ENCODE peak calls at places on chromosomes 7 and 10, in ten cellular contexts. U is Daoy, I is smooth muscle cell of the brain vasculature, Y is adipocyte, O is cardiac muscle cell, A is Peyer's patch, S is AG08396, C is GM23248, N is hippocampal formation, Z is HEK293T. V is an unnamed sample.

GRCh38 chr10:82358486-82359097 is 483.6 kb downstream of the NRG3 start:
- DNase-seq in U (no peak), O (peak; percentile 79), Z (no peak), N (no peak), A (no peak), Y (no peak), I (no peak), S (peak; percentile 60), C (peak; percentile 79), V (no peak)

GRCh38 chr7:157849341-157849596 is 512.5 kb downstream of the DNAJB6 start:
- DNase-seq in Z (no peak), Y (no peak), I (no peak), C (no peak), U (no peak), A (no peak), O (no peak), S (no peak), N (no peak), V (no peak)

GRCh38 chr10:69425513-69426298 is 9.0 kb upstream of the TACR2 start:
- DNase-seq in C (no peak), Y (no peak), U (no peak), A (peak; percentile 45), Z (no peak), O (no peak), S (no peak), N (no peak), I (no peak), V (no peak)

GRCh38 chr7:69219381-69219780 is 378.9 kb upstream of the AUTS2 start:
- DNase-seq in O (peak; percentile 8), Y (no peak), S (no peak), C (no peak), I (no peak), Z (no peak), N (no peak), A (no peak), U (no peak), V (no peak)

GRCh38 chr10:3987142-3987974 is 202.3 kb upstream of the KLF6 start:
- DNase-seq in N (no peak), A (no peak), O (no peak), Y (no peak), I (no peak), S (peak; percentile 36), Z (no peak), C (peak; percentile 55), U (no peak), V (no peak)

GRCh38 chr7:122887198-122887597 is 938 bp upstream of the CADPS2 start:
- DNase-seq in Z (peak; percentile 54), Y (peak; percentile 91), O (peak; percentile 70), S (peak; percentile 65), A (no peak), U (peak; percentile 88), C (peak; percentile 82), I (peak; percentile 7), N (peak; percentile 14), V (peak; percentile 54)

GRCh38 chr10:110774069-110775021 is 97.4 kb upstream of the PDCD4 start:
- DNase-seq in A (no peak), I (no peak), S (peak; percentile 72), U (peak; percentile 78), N (no peak), Y (peak; percentile 26), Z (no peak), C (peak; percentile 92), O (peak; percentile 55), V (peak; percentile 52)

GRCh38 chr7:78367280-78367773 is 568.8 kb downstream of the PHTF2 start:
- DNase-seq in I (no peak), O (no peak), Y (no peak), U (no peak), S (no peak), N (no peak), C (no peak), Z (no peak), A (no peak), V (no peak)

GRCh38 chr10:13759167-13759566 is 172.4 kb downstream of the PRPF18 start:
- DNase-seq in O (no peak), Z (no peak), A (no peak), C (no peak), U (no peak), Y (no peak), S (no peak), I (no peak), N (no peak), V (no peak)

GRCh38 chr7:2614646-2615330 is 17.0 kb upstream of the TTYH3 start:
- DNase-seq in Y (peak; percentile 41), I (no peak), U (no peak), Z (no peak), S (no peak), N (no peak), C (peak; percentile 30), O (no peak), A (no peak), V (no peak)

GRCh38 chr10:117745301-117745700 is 202.8 kb downstream of the EMX2 start:
- DNase-seq in S (no peak), A (no peak), N (no peak), Z (no peak), Y (no peak), I (no peak), U (no peak), O (no peak), C (no peak), V (no peak)

GRCh38 chr7:100584046-100584676 is 1.8 kb downstream of the LRCH4 start:
- DNase-seq in S (no peak), I (no peak), N (no peak), C (no peak), Z (no peak), Y (peak; percentile 38), O (peak; percentile 63), A (no peak), U (no peak), V (no peak)

GRCh38 chr7:3218561-3219225 is 82.4 kb upstream of the SDK1 start:
- DNase-seq in N (no peak), Z (no peak), O (no peak), U (no peak), I (no peak), Y (no peak), A (no peak), C (no peak), S (no peak), V (no peak)

GRCh38 chr10:43039629-43040481 is 37.0 kb upstream of the RET start:
- DNase-seq in S (no peak), C (peak; percentile 12), A (no peak), Y (no peak), O (peak; percentile 18), Z (no peak), I (no peak), U (peak; percentile 37), N (no peak), V (no peak)

GRCh38 chr10:12349628-12350166 is 350 bp downstream of the CAMK1D start:
- DNase-seq in U (no peak), N (no peak), S (no peak), A (peak; percentile 25), O (no peak), Y (no peak), Z (no peak), I (no peak), C (no peak), V (no peak)

GRCh38 chr10:123621910-123622309 is 44.2 kb upstream of the GPR26 start:
- DNase-seq in S (no peak), O (no peak), I (no peak), Y (peak; percentile 56), Z (no peak), A (no peak), U (no peak), C (peak; percentile 42), N (no peak), V (no peak)

GRCh38 chr10:124465777-124466488 is 4.3 kb downstream of the LHPP start:
- DNase-seq in S (no peak), A (no peak), O (no peak), C (no peak), I (no peak), Z (no peak), N (no peak), U (no peak), Y (no peak), V (no peak)

GRCh38 chr7:4845740-4846142 is 16.1 kb downstream of the PAPOLB start:
- DNase-seq in S (no peak), A (no peak), C (peak; percentile 68), Y (no peak), I (no peak), N (no peak), O (peak; percentile 65), Z (no peak), U (peak; percentile 77), V (no peak)

GRCh38 chr10:91798736-91799579 is 732 bp downstream of the TNKS2 start:
- DNase-seq in S (peak; percentile 27), C (peak; percentile 70), A (peak; percentile 61), U (peak; percentile 26), O (peak; percentile 51), Z (peak; percentile 21), I (no peak), Y (peak; percentile 74), N (peak; percentile 37), V (peak; percentile 26)

GRCh38 chr10:29828978-29829377 is 194.2 kb upstream of the SVIL start:
- DNase-seq in Y (no peak), N (no peak), O (no peak), U (no peak), S (no peak), Z (no peak), C (no peak), A (no peak), I (no peak), V (no peak)

GRCh38 chr10:103968441-103969391 is 1.8 kb downstream of the SLK start:
- DNase-seq in A (no peak), C (peak; percentile 55), Z (no peak), S (peak; percentile 15), O (no peak), I (no peak), U (no peak), N (no peak), Y (peak; percentile 39), V (no peak)

GRCh38 chr7:141304291-141304690 is 230.4 kb downstream of the TMEM178B start:
- DNase-seq in I (no peak), N (no peak), S (no peak), O (no peak), Z (no peak), C (no peak), U (no peak), A (no peak), Y (no peak), V (no peak)

GRCh38 chr7:100676501-100677306 is 3.2 kb downstream of the GNB2 start:
- DNase-seq in N (no peak), O (no peak), Z (no peak), I (no peak), S (no peak), Y (no peak), U (no peak), A (no peak), C (no peak), V (no peak)